ENCODE peak calls at places on chromosome 12, in ten cellular contexts. E, K, X, Q, P, D, A, M, J and B are unnamed samples.
A peak's percentile ranks its signal among the peaks of the same experiment; 100 is the strongest.

GRCh38 chr12:47812797-47813490 is 6.8 kb downstream of the HDAC7 start:
- DNase-seq in E (peak; percentile 92), K (peak; percentile 97), X (peak; percentile 96), Q (peak; percentile 83), P (peak; percentile 92), D (peak; percentile 74), A (peak; percentile 92), M (peak; percentile 77), J (peak; percentile 93), B (peak; percentile 79)

GRCh38 chr12:31813305-31813704 is 84.5 kb upstream of the AMN1 start:
- DNase-seq in E (no peak), K (no peak), X (no peak), Q (no peak), P (no peak), D (peak; percentile 31), A (no peak), M (no peak), J (peak; percentile 47), B (no peak)

GRCh38 chr12:1046727-1047126 is 55.7 kb downstream of the ERC1 start:
- DNase-seq in E (no peak), K (no peak), X (no peak), Q (no peak), P (no peak), D (no peak), A (no peak), M (no peak), J (no peak), B (no peak)

GRCh38 chr12:14960548-14961465 is 594 bp downstream of the ARHGDIB start:
- DNase-seq in E (peak; percentile 72), K (peak; percentile 60), X (peak; percentile 61), Q (no peak), P (no peak), D (no peak), A (peak; percentile 63), M (no peak), J (no peak), B (peak; percentile 72)

GRCh38 chr12:10722502-10722904 is 620 bp downstream of the YBX3 start:
- DNase-seq in E (peak; percentile 48), K (peak; percentile 76), X (peak; percentile 31), Q (no peak), P (peak; percentile 69), D (no peak), A (peak; percentile 39), M (peak; percentile 28), J (no peak), B (peak; percentile 81)

GRCh38 chr12:42568952-42569916 is 20.3 kb downstream of the PRICKLE1 start:
- DNase-seq in E (peak; percentile 20), K (no peak), X (no peak), Q (no peak), P (no peak), D (peak; percentile 75), A (no peak), M (no peak), J (no peak), B (no peak)

GRCh38 chr12:62581288-62582064 is 114.8 kb downstream of the MON2 start:
- DNase-seq in E (peak; percentile 40), K (no peak), X (no peak), Q (no peak), P (no peak), D (peak; percentile 74), A (peak; percentile 10), M (no peak), J (no peak), B (no peak)

GRCh38 chr12:113208041-113208934 is 13.0 kb upstream of the TPCN1 start:
- DNase-seq in E (no peak), K (peak; percentile 85), X (peak; percentile 75), Q (peak; percentile 49), P (no peak), D (no peak), A (peak; percentile 61), M (no peak), J (no peak), B (peak; percentile 69)

GRCh38 chr12:75831413-75831812 is 200.2 kb downstream of the PHLDA1 start:
- DNase-seq in E (no peak), K (no peak), X (no peak), Q (no peak), P (no peak), D (no peak), A (no peak), M (no peak), J (no peak), B (no peak)

GRCh38 chr12:71425568-71425967 is 14.0 kb upstream of the LGR5 start:
- DNase-seq in E (no peak), K (no peak), X (no peak), Q (no peak), P (no peak), D (no peak), A (no peak), M (no peak), J (no peak), B (no peak)

GRCh38 chr12:40152783-40153383 is 47.0 kb upstream of the SLC2A13 start:
- DNase-seq in E (no peak), K (peak; percentile 51), X (peak; percentile 66), Q (peak; percentile 41), P (no peak), D (peak; percentile 65), A (peak; percentile 33), M (peak; percentile 3), J (no peak), B (peak; percentile 23)

GRCh38 chr12:30687265-30687986 is 8.2 kb downstream of the IPO8 start:
- DNase-seq in E (no peak), K (no peak), X (no peak), Q (no peak), P (no peak), D (peak; percentile 53), A (no peak), M (no peak), J (no peak), B (no peak)
- H3K27ac ChIP-seq in E (no peak overlapping the region), K (no peak overlapping the region), X (no peak overlapping the region), Q (no peak overlapping the region), P (no peak overlapping the region), D (no peak overlapping the region), A (no peak overlapping the region), M (no peak overlapping the region), J (no peak overlapping the region), B (no peak overlapping the region)

GRCh38 chr12:53602176-53602942 is 23.8 kb downstream of the ATF7 start:
- DNase-seq in E (no peak), K (no peak), X (no peak), Q (no peak), P (no peak), D (no peak), A (no peak), M (no peak), J (no peak), B (no peak)
- H3K27ac ChIP-seq in E (no peak overlapping the region), K (no peak overlapping the region), X (no peak overlapping the region), Q (no peak overlapping the region), P (no peak overlapping the region), D (no peak overlapping the region), A (peak overlapping the region; percentile 64), M (no peak overlapping the region), J (no peak overlapping the region), B (no peak overlapping the region)

DNA sequence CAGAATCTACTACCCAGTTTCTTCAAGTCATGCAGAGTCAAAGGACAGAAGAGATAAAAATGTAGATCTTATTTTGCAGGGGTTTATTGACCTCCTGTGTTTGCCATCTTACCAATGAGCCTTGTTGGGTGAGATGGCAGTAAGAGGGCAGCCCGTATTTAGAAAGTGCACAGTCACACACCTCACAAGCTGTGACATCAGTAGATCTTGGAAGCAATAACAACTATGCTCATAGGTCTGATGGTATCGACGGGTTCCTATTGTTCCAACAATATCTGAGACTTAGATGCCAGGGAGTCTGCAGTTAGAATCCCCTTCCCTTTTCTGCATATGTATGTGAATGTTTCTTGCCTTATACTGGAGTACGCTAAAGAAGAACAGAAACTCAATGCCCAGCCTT is 189.0 kb upstream of the DYRK2 start:
- DNase-seq in E (no peak), K (no peak), X (no peak), Q (no peak), P (no peak), D (no peak), A (no peak), M (no peak), J (no peak), B (no peak)
- H3K27ac ChIP-seq in E (no peak overlapping the region), K (no peak overlapping the region), X (no peak overlapping the region), Q (no peak overlapping the region), P (peak overlapping the region; percentile 64), D (no peak overlapping the region), A (no peak overlapping the region), M (no peak overlapping the region), J (no peak overlapping the region), B (no peak overlapping the region)

DNA sequence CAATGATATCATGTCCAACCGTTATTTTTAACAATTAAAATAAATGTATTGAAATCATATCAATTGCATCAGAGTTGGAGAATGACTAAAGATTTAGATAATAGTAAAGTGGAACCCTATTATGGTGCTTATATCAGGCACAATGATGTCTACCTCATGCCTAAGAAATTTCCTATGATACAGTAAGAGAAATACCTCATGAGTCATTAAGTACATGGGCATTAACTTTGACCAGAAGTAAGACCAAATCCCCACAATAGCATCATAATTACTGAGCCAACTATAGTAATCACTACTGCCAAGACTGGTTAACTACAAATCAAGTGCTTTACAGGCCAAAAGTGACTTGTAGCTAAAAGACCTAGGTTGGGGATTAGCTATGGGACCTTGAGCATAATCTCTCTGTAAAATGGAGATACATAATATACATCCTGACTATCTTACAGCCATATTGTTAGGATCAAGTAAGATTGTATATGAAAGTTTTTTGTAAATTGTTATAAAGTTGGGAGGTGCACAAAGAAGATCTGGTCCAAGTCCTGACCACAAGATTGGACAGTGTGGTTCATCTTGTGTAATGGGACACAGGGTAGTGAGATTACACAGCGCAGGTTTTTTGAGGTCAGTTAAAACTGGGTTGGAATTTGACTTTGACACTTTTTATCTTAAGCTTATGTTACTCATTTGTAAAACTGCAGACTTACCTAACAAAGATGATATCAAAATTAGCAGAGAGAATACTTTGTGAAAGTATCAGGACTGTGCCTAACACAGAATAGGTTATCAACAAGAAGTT is 60.5 kb downstream of the ERGIC2 start:
- DNase-seq in E (peak; percentile 51), K (no peak), X (no peak), Q (no peak), P (no peak), D (peak; percentile 2), A (no peak), M (no peak), J (no peak), B (no peak)
- H3K27ac ChIP-seq in E (no peak overlapping the region), K (no peak overlapping the region), X (no peak overlapping the region), Q (no peak overlapping the region), P (no peak overlapping the region), D (no peak overlapping the region), A (no peak overlapping the region), M (no peak overlapping the region), J (no peak overlapping the region), B (no peak overlapping the region)